ENCODE peak calls at places on chromosomes 6 and 20, in nine cellular contexts. Z is WTC11, L is omental fat pad, Y is AG09319, B is progenitor cell of endocrine pancreas, E is fibroblast of lung, S is A549, G is cardiac muscle cell, N is NB4. R is an unnamed sample.

GRCh38 chr6:35294308-35294945 is 3.2 kb upstream of the DEF6 start:
- DNase-seq in E (peak; percentile 37), Z (peak; percentile 60), S (peak; percentile 65), L (no peak), Y (no peak), B (peak; percentile 25), N (peak; percentile 63), G (peak; percentile 52), R (no peak)

GRCh38 chr6:169075211-169075621 is 178.4 kb downstream of the THBS2 start:
- DNase-seq in Z (no peak), E (peak; percentile 98), L (no peak), N (peak; percentile 83), S (no peak), B (no peak), Y (no peak), G (no peak), R (peak; percentile 85)

GRCh38 chr6:87277123-87277522 is 45.3 kb upstream of the SMIM8 start:
- DNase-seq in E (peak; percentile 31), Z (no peak), Y (no peak), L (no peak), B (no peak), G (peak; percentile 10), S (no peak), N (peak; percentile 57), R (no peak)

GRCh38 chr6:169172435-169172834 is 81.2 kb downstream of the THBS2 start:
- DNase-seq in S (no peak), N (peak; percentile 95), G (no peak), B (no peak), L (no peak), Z (no peak), E (peak; percentile 81), Y (peak; percentile 69), R (no peak)

GRCh38 chr6:141580988-141581387 is 551.7 kb upstream of the GJE1 start:
- DNase-seq in N (no peak), S (no peak), Z (no peak), B (no peak), G (no peak), Y (no peak), E (peak; percentile 20), L (no peak), R (no peak)

GRCh38 chr6:116244284-116244683 is 9.6 kb downstream of the TSPYL4 start:
- DNase-seq in Y (no peak), S (no peak), E (no peak), B (no peak), L (no peak), Z (no peak), N (no peak), G (no peak), R (no peak)

GRCh38 chr6:3377536-3378397 is 79.1 kb downstream of the SLC22A23 start:
- DNase-seq in L (no peak), G (no peak), N (no peak), Z (no peak), S (no peak), E (no peak), Y (no peak), B (no peak), R (no peak)

GRCh38 chr6:97669191-97669651 is 386.2 kb upstream of the MMS22L start:
- DNase-seq in S (no peak), Z (peak; percentile 19), N (no peak), G (peak; percentile 93), Y (no peak), L (no peak), B (no peak), E (peak; percentile 28), R (no peak)

GRCh38 chr6:37177950-37178517 is 8.1 kb downstream of the PIM1 start:
- DNase-seq in G (no peak), N (no peak), S (no peak), Y (no peak), E (no peak), L (no peak), Z (no peak), B (no peak), R (no peak)

GRCh38 chr6:5093231-5094015 is 8.3 kb downstream of the PPP1R3G start:
- DNase-seq in N (no peak), E (no peak), B (no peak), Y (no peak), Z (no peak), G (no peak), L (no peak), S (no peak), R (no peak)

GRCh38 chr6:36786055-36786675 is 53.1 kb downstream of the CPNE5 start:
- DNase-seq in G (no peak), E (no peak), L (no peak), S (no peak), N (no peak), B (no peak), Y (no peak), Z (no peak), R (no peak)

GRCh38 chr6:11851405-11851804 is 72.8 kb upstream of the ADTRP start:
- DNase-seq in Z (no peak), G (no peak), N (no peak), B (no peak), Y (no peak), L (no peak), S (no peak), E (no peak), R (no peak)

GRCh38 chr6:87907521-87907920 is 140.1 kb upstream of the SPACA1 start:
- DNase-seq in N (peak; percentile 88), Z (no peak), G (no peak), Y (no peak), B (no peak), S (no peak), L (no peak), E (peak; percentile 20), R (no peak)

GRCh38 chr6:148565321-148565926 is 181.4 kb upstream of the UST start:
- DNase-seq in L (no peak), Z (no peak), Y (no peak), B (no peak), E (no peak), S (no peak), G (no peak), N (peak; percentile 79), R (no peak)

GRCh38 chr6:139977887-139978332 is 603.5 kb upstream of the CITED2 start:
- DNase-seq in Z (no peak), L (no peak), S (no peak), E (peak; percentile 62), Y (peak; percentile 57), G (no peak), N (no peak), B (no peak), R (no peak)

GRCh38 chr6:36734486-36735060 is 36.9 kb downstream of the RAB44 start:
- DNase-seq in Y (no peak), B (no peak), N (no peak), S (no peak), E (no peak), G (no peak), Z (no peak), L (no peak), R (no peak)

GRCh38 chr20:40309731-40310130 is 379.3 kb downstream of the MAFB start:
- DNase-seq in G (no peak), Z (no peak), E (no peak), S (no peak), B (no peak), L (no peak), N (no peak), Y (no peak), R (no peak)

GRCh38 chr6:132936641-132937040 is 122.3 kb downstream of the RPS12 start:
- DNase-seq in E (no peak), Y (no peak), S (no peak), L (no peak), G (no peak), B (no peak), N (no peak), Z (no peak), R (no peak)

GRCh38 chr6:142694054-142694453 is 250.9 kb downstream of the HIVEP2 start:
- DNase-seq in L (no peak), E (no peak), Y (no peak), N (peak; percentile 37), B (no peak), Z (no peak), G (no peak), S (no peak), R (no peak)

GRCh38 chr6:142692942-142693341 is 252.0 kb downstream of the HIVEP2 start:
- DNase-seq in L (peak; percentile 51), N (peak; percentile 77), Y (peak; percentile 78), B (peak; percentile 49), E (peak; percentile 89), Z (peak; percentile 71), S (peak; percentile 12), G (peak; percentile 74), R (peak; percentile 74)

GRCh38 chr6:142695016-142695415 is 250.0 kb downstream of the HIVEP2 start:
- DNase-seq in Z (no peak), G (no peak), S (no peak), N (no peak), E (peak; percentile 50), L (no peak), B (no peak), Y (peak; percentile 77), R (no peak)

GRCh38 chr6:142696123-142696522 is 248.9 kb downstream of the HIVEP2 start:
- DNase-seq in L (no peak), N (no peak), B (no peak), E (peak; percentile 28), G (no peak), Z (no peak), Y (no peak), S (no peak), R (no peak)

GRCh38 chr6:142693446-142693845 is 251.5 kb downstream of the HIVEP2 start:
- DNase-seq in Y (peak; percentile 56), G (no peak), S (no peak), N (no peak), B (no peak), E (peak; percentile 54), Z (no peak), L (no peak), R (no peak)
- TF ChIP-seq CTCF in Y (peak; percentile 17), G (no peak), S (no peak), N (no peak), B (no peak), E (no peak), Z (no peak), L (no peak), R (no peak)

GRCh38 chr6:137350857-137351256 is 131.7 kb upstream of the IFNGR1 start:
- DNase-seq in Z (no peak), B (no peak), N (no peak), Y (no peak), G (no peak), E (no peak), S (no peak), L (no peak), R (no peak)
- TF ChIP-seq CTCF in Z (no peak), B (no peak), N (no peak), Y (no peak), G (no peak), E (no peak), S (no peak), L (no peak), R (no peak)

DNA sequence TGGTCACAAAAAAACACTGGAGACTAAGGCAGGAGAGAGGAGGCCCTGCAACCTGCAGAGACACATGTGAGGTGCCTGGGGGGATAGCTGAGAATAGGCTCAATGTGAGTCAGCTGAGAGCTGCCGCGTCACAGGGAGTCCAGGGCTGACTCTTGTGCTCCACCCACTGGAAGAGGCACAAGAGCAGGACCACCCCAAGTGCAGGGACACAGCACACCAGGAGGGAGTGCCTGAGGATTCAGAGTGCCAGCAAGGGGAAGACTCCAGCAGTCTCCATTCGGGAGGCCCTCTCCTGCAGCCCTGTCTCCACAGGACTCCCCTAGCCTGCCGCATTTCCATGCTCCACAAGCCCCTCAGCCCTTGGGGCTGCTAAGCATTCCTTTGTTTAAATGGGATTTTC is 105.5 kb downstream of the HUS1B start:
- DNase-seq in Y (no peak), N (peak; percentile 50), B (no peak), Z (peak; percentile 50), L (no peak), S (no peak), G (peak; percentile 64), E (peak; percentile 32), R (no peak)
- TF ChIP-seq CTCF in Y (no peak), N (peak; percentile 5), B (no peak), Z (no peak), L (no peak), S (no peak), G (no peak), E (no peak), R (peak; percentile 20)

GRCh38 chr20:24389686-24390085 is 79.7 kb upstream of the SYNDIG1 start:
- DNase-seq in L (no peak), G (no peak), Y (no peak), B (no peak), E (no peak), Z (no peak), N (peak; percentile 83), S (no peak), R (no peak)
- TF ChIP-seq CTCF in L (no peak), G (no peak), Y (no peak), B (no peak), E (no peak), Z (no peak), N (no peak), S (no peak), R (no peak)

R was measured in AG04450.